ENCODE peak calls at places on chromosomes 5 and 9, in ten cellular contexts. One of them, this sample, is unnamed.

GRCh38 chr5:74015716-74016115 is 389.7 kb downstream of the ARHGEF28 start:
- DNase-seq in ovary: no peak
- DNase-seq in adrenal gland: no peak
- DNase-seq in IMR-90: no peak
- DNase-seq in H1: no peak
- DNase-seq in Peyer's patch: no peak
- DNase-seq in uterus: no peak
- DNase-seq in HepG2: no peak
- DNase-seq in body of pancreas: no peak
- DNase-seq in H54: no peak
- DNase-seq in this sample: no peak

GRCh38 chr5:27315541-27316282 is 277.3 kb upstream of the CDH9 start:
- DNase-seq in ovary: no peak
- DNase-seq in adrenal gland: no peak
- DNase-seq in IMR-90: peak; percentile 77
- DNase-seq in H1: peak; percentile 10
- DNase-seq in Peyer's patch: no peak
- DNase-seq in uterus: no peak
- DNase-seq in HepG2: no peak
- DNase-seq in body of pancreas: no peak
- DNase-seq in H54: peak; percentile 12
- DNase-seq in this sample: no peak

GRCh38 chr5:6868170-6868569 is 154.9 kb downstream of the TENT4A start:
- DNase-seq in ovary: no peak
- DNase-seq in adrenal gland: peak; percentile 38
- DNase-seq in IMR-90: no peak
- DNase-seq in H1: no peak
- DNase-seq in Peyer's patch: no peak
- DNase-seq in uterus: no peak
- DNase-seq in HepG2: no peak
- DNase-seq in body of pancreas: peak; percentile 13
- DNase-seq in H54: no peak
- DNase-seq in this sample: peak; percentile 8

GRCh38 chr5:121325930-121326329 is 525.8 kb upstream of the FTMT start:
- DNase-seq in ovary: no peak
- DNase-seq in adrenal gland: no peak
- DNase-seq in IMR-90: no peak
- DNase-seq in H1: no peak
- DNase-seq in Peyer's patch: no peak
- DNase-seq in uterus: no peak
- DNase-seq in HepG2: no peak
- DNase-seq in body of pancreas: no peak
- DNase-seq in H54: no peak
- DNase-seq in this sample: no peak

GRCh38 chr9:126844085-126844484 is 16.4 kb upstream of the ZBTB34 start:
- DNase-seq in ovary: no peak
- DNase-seq in adrenal gland: no peak
- DNase-seq in IMR-90: peak; percentile 80
- DNase-seq in H1: no peak
- DNase-seq in Peyer's patch: no peak
- DNase-seq in uterus: no peak
- DNase-seq in HepG2: no peak
- DNase-seq in body of pancreas: no peak
- DNase-seq in H54: peak; percentile 90
- DNase-seq in this sample: no peak

GRCh38 chr9:136326061-136326776 is 1.1 kb upstream of the GPSM1 start:
- DNase-seq in ovary: peak; percentile 76
- DNase-seq in adrenal gland: no peak
- DNase-seq in IMR-90: peak; percentile 92
- DNase-seq in H1: no peak
- DNase-seq in Peyer's patch: no peak
- DNase-seq in uterus: no peak
- DNase-seq in HepG2: no peak
- DNase-seq in body of pancreas: no peak
- DNase-seq in H54: no peak
- DNase-seq in this sample: no peak

GRCh38 chr9:14344846-14345585 is 31.1 kb upstream of the NFIB start:
- DNase-seq in ovary: no peak
- DNase-seq in adrenal gland: no peak
- DNase-seq in IMR-90: no peak
- DNase-seq in H1: no peak
- DNase-seq in Peyer's patch: no peak
- DNase-seq in uterus: no peak
- DNase-seq in HepG2: no peak
- DNase-seq in body of pancreas: no peak
- DNase-seq in H54: no peak
- DNase-seq in this sample: no peak

GRCh38 chr5:53313131-53313530 is 167.3 kb upstream of the FST start:
- DNase-seq in ovary: no peak
- DNase-seq in adrenal gland: no peak
- DNase-seq in IMR-90: no peak
- DNase-seq in H1: no peak
- DNase-seq in Peyer's patch: no peak
- DNase-seq in uterus: no peak
- DNase-seq in HepG2: no peak
- DNase-seq in body of pancreas: no peak
- DNase-seq in H54: no peak
- DNase-seq in this sample: no peak

GRCh38 chr5:36414869-36415282 is 113.2 kb upstream of the RANBP3L start:
- DNase-seq in ovary: no peak
- DNase-seq in adrenal gland: no peak
- DNase-seq in IMR-90: peak; percentile 54
- DNase-seq in H1: no peak
- DNase-seq in Peyer's patch: no peak
- DNase-seq in uterus: no peak
- DNase-seq in HepG2: peak; percentile 24
- DNase-seq in body of pancreas: no peak
- DNase-seq in H54: no peak
- DNase-seq in this sample: no peak

GRCh38 chr5:154480847-154481246 is 2.8 kb upstream of the HAND1 start:
- DNase-seq in ovary: no peak
- DNase-seq in adrenal gland: no peak
- DNase-seq in IMR-90: no peak
- DNase-seq in H1: no peak
- DNase-seq in Peyer's patch: no peak
- DNase-seq in uterus: no peak
- DNase-seq in HepG2: no peak
- DNase-seq in body of pancreas: no peak
- DNase-seq in H54: no peak
- DNase-seq in this sample: no peak

GRCh38 chr5:132389453-132390286 is 20.2 kb downstream of the SLC22A5 start:
- DNase-seq in ovary: peak; percentile 81
- DNase-seq in adrenal gland: peak; percentile 36
- DNase-seq in IMR-90: peak; percentile 100
- DNase-seq in H1: no peak
- DNase-seq in Peyer's patch: no peak
- DNase-seq in uterus: peak; percentile 89
- DNase-seq in HepG2: no peak
- DNase-seq in body of pancreas: no peak
- DNase-seq in H54: peak; percentile 91
- DNase-seq in this sample: peak; percentile 71

GRCh38 chr5:84602371-84602771 is 217.7 kb upstream of the EDIL3 start:
- DNase-seq in ovary: no peak
- DNase-seq in adrenal gland: no peak
- DNase-seq in IMR-90: no peak
- DNase-seq in H1: no peak
- DNase-seq in Peyer's patch: no peak
- DNase-seq in uterus: no peak
- DNase-seq in HepG2: no peak
- DNase-seq in body of pancreas: no peak
- DNase-seq in H54: no peak
- DNase-seq in this sample: no peak

GRCh38 chr9:95585824-95586223 is 69.1 kb upstream of the PTCH1 start:
- DNase-seq in ovary: no peak
- DNase-seq in adrenal gland: no peak
- DNase-seq in IMR-90: no peak
- DNase-seq in H1: no peak
- DNase-seq in Peyer's patch: no peak
- DNase-seq in uterus: no peak
- DNase-seq in HepG2: no peak
- DNase-seq in body of pancreas: no peak
- DNase-seq in H54: no peak
- DNase-seq in this sample: no peak

GRCh38 chr9:81411961-81412360 is 277.4 kb downstream of the TLE1 start:
- DNase-seq in ovary: no peak
- DNase-seq in adrenal gland: no peak
- DNase-seq in IMR-90: peak; percentile 65
- DNase-seq in H1: no peak
- DNase-seq in Peyer's patch: no peak
- DNase-seq in uterus: no peak
- DNase-seq in HepG2: no peak
- DNase-seq in body of pancreas: no peak
- DNase-seq in H54: no peak
- DNase-seq in this sample: no peak

GRCh38 chr5:34841816-34842215 is 2.9 kb downstream of the TTC23L start:
- DNase-seq in ovary: no peak
- DNase-seq in adrenal gland: no peak
- DNase-seq in IMR-90: no peak
- DNase-seq in H1: no peak
- DNase-seq in Peyer's patch: no peak
- DNase-seq in uterus: no peak
- DNase-seq in HepG2: no peak
- DNase-seq in body of pancreas: no peak
- DNase-seq in H54: no peak
- DNase-seq in this sample: no peak

GRCh38 chr5:163503106-163504090 is 2.0 kb upstream of the MAT2B start:
- DNase-seq in ovary: peak; percentile 36
- DNase-seq in adrenal gland: peak; percentile 82
- DNase-seq in IMR-90: peak; percentile 82
- DNase-seq in H1: peak; percentile 80
- DNase-seq in Peyer's patch: peak; percentile 57
- DNase-seq in uterus: peak; percentile 72
- DNase-seq in HepG2: peak; percentile 67
- DNase-seq in body of pancreas: peak; percentile 66
- DNase-seq in H54: no peak
- DNase-seq in this sample: peak; percentile 70
- TF ChIP-seq POLR2A in ovary: no peak
- TF ChIP-seq POLR2A in adrenal gland: peak; percentile 91
- TF ChIP-seq POLR2A in IMR-90: no peak
- TF ChIP-seq POLR2A in H1: peak; percentile 95
- TF ChIP-seq POLR2A in Peyer's patch: no peak
- TF ChIP-seq POLR2A in uterus: peak; percentile 19
- TF ChIP-seq POLR2A in HepG2: no peak
- TF ChIP-seq POLR2A in body of pancreas: peak; percentile 60
- TF ChIP-seq POLR2A in H54: no peak
- TF ChIP-seq POLR2A in this sample: peak; percentile 55

GRCh38 chr9:34178698-34179527 is at the start of gene UBAP1:
- DNase-seq in ovary: peak; percentile 97
- DNase-seq in adrenal gland: peak; percentile 98
- DNase-seq in IMR-90: peak; percentile 97
- DNase-seq in H1: peak; percentile 90
- DNase-seq in Peyer's patch: peak; percentile 97
- DNase-seq in uterus: peak; percentile 97
- DNase-seq in HepG2: peak; percentile 96
- DNase-seq in body of pancreas: peak; percentile 97
- DNase-seq in H54: peak; percentile 96
- DNase-seq in this sample: peak; percentile 98
- TF ChIP-seq POLR2A in ovary: peak; percentile 96
- TF ChIP-seq POLR2A in adrenal gland: peak; percentile 98
- TF ChIP-seq POLR2A in IMR-90: peak; percentile 92
- TF ChIP-seq POLR2A in H1: no peak
- TF ChIP-seq POLR2A in Peyer's patch: peak; percentile 66
- TF ChIP-seq POLR2A in uterus: peak; percentile 94
- TF ChIP-seq POLR2A in HepG2: peak; percentile 90
- TF ChIP-seq POLR2A in body of pancreas: peak; percentile 94
- TF ChIP-seq POLR2A in H54: peak; percentile 96
- TF ChIP-seq POLR2A in this sample: peak; percentile 92

GRCh38 chr9:93451762-93452709 is 551 bp downstream of the FAM120A start:
- DNase-seq in ovary: peak; percentile 36
- DNase-seq in adrenal gland: peak; percentile 74
- DNase-seq in IMR-90: peak; percentile 33
- DNase-seq in H1: no peak
- DNase-seq in Peyer's patch: peak; percentile 81
- DNase-seq in uterus: peak; percentile 44
- DNase-seq in HepG2: peak; percentile 16
- DNase-seq in body of pancreas: peak; percentile 70
- DNase-seq in H54: peak; percentile 27
- DNase-seq in this sample: peak; percentile 58
- TF ChIP-seq POLR2A in ovary: no peak
- TF ChIP-seq POLR2A in adrenal gland: no peak
- TF ChIP-seq POLR2A in IMR-90: no peak
- TF ChIP-seq POLR2A in H1: no peak
- TF ChIP-seq POLR2A in Peyer's patch: no peak
- TF ChIP-seq POLR2A in uterus: no peak
- TF ChIP-seq POLR2A in HepG2: no peak
- TF ChIP-seq POLR2A in body of pancreas: peak; percentile 59
- TF ChIP-seq POLR2A in H54: no peak
- TF ChIP-seq POLR2A in this sample: peak; percentile 25

GRCh38 chr9:131734781-131735180 is 5.1 kb downstream of the RAPGEF1 start:
- DNase-seq in ovary: no peak
- DNase-seq in adrenal gland: no peak
- DNase-seq in IMR-90: no peak
- DNase-seq in H1: no peak
- DNase-seq in Peyer's patch: no peak
- DNase-seq in uterus: no peak
- DNase-seq in HepG2: no peak
- DNase-seq in body of pancreas: no peak
- DNase-seq in H54: no peak
- DNase-seq in this sample: no peak

GRCh38 chr9:131732636-131733340 is 7.1 kb downstream of the RAPGEF1 start:
- DNase-seq in ovary: no peak
- DNase-seq in adrenal gland: no peak
- DNase-seq in IMR-90: no peak
- DNase-seq in H1: no peak
- DNase-seq in Peyer's patch: no peak
- DNase-seq in uterus: no peak
- DNase-seq in HepG2: no peak
- DNase-seq in body of pancreas: no peak
- DNase-seq in H54: no peak
- DNase-seq in this sample: no peak

GRCh38 chr9:131734165-131734610 is 5.7 kb downstream of the RAPGEF1 start:
- DNase-seq in ovary: no peak
- DNase-seq in adrenal gland: peak; percentile 57
- DNase-seq in IMR-90: no peak
- DNase-seq in H1: no peak
- DNase-seq in Peyer's patch: peak; percentile 87
- DNase-seq in uterus: no peak
- DNase-seq in HepG2: no peak
- DNase-seq in body of pancreas: peak; percentile 64
- DNase-seq in H54: peak; percentile 22
- DNase-seq in this sample: peak; percentile 89

GRCh38 chr9:131732061-131732526 is 7.8 kb downstream of the RAPGEF1 start:
- DNase-seq in ovary: no peak
- DNase-seq in adrenal gland: no peak
- DNase-seq in IMR-90: peak; percentile 78
- DNase-seq in H1: no peak
- DNase-seq in Peyer's patch: no peak
- DNase-seq in uterus: no peak
- DNase-seq in HepG2: peak; percentile 59
- DNase-seq in body of pancreas: no peak
- DNase-seq in H54: no peak
- DNase-seq in this sample: peak; percentile 57

DNA sequence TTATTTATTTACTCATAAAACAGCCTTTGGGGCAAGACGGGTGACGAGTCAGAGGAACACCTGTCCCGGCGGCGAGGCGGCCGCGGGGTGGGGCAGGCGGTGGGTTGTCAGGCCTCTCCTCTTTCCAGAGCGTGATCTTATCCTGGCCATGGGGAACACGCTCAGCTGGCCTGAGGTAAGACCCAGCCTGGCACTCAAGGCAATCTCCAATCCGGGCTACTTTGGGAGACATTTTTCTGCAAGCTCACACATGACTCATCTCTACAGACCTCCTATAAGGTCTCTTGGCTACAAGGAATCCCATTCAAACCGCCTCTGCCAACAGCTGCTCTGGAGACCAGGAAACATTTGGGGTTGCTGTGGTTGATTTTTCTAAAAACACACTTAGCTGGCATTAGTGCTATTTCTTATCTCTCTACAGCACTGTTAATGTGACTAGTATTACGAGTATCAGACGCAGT is 6.2 kb downstream of the RAPGEF1 start:
- DNase-seq in ovary: no peak
- DNase-seq in adrenal gland: peak; percentile 76
- DNase-seq in IMR-90: peak; percentile 96
- DNase-seq in H1: no peak
- DNase-seq in Peyer's patch: peak; percentile 69
- DNase-seq in uterus: no peak
- DNase-seq in HepG2: no peak
- DNase-seq in body of pancreas: peak; percentile 67
- DNase-seq in H54: peak; percentile 28
- DNase-seq in this sample: peak; percentile 58
- TF ChIP-seq POLR2A in ovary: no peak
- TF ChIP-seq POLR2A in adrenal gland: peak; percentile 37
- TF ChIP-seq POLR2A in IMR-90: no peak
- TF ChIP-seq POLR2A in H1: no peak
- TF ChIP-seq POLR2A in Peyer's patch: no peak
- TF ChIP-seq POLR2A in uterus: no peak
- TF ChIP-seq POLR2A in HepG2: no peak
- TF ChIP-seq POLR2A in body of pancreas: no peak
- TF ChIP-seq POLR2A in H54: no peak
- TF ChIP-seq POLR2A in this sample: no peak